ENCODE peak calls at places on chromosome 13, in eight cellular contexts. One of them, this sample, is unnamed. For H3K9me3 and H3K4me1, the result is how much of the 10 kb centered on the place peaks cover.

GRCh38 chr13:104008571-104009435 is 942.6 kb upstream of the SLC10A2 start:
- DNase-seq in endodermal cell: no peak
- DNase-seq in left ventricle myocardium inferior: no peak
- DNase-seq in tibial artery: no peak
- DNase-seq in heart right ventricle: no peak
- DNase-seq in ovary: no peak
- DNase-seq in sigmoid colon: no peak
- DNase-seq in uterus: no peak
- DNase-seq in this sample: no peak

GRCh38 chr13:96993660-96994029 is 631 bp downstream of the OXGR1 start:
- DNase-seq in left ventricle myocardium inferior: no peak
- DNase-seq in tibial artery: no peak
- DNase-seq in sigmoid colon: no peak
- DNase-seq in ovary: no peak
- DNase-seq in uterus: no peak
- DNase-seq in endodermal cell: no peak
- DNase-seq in heart right ventricle: no peak
- DNase-seq in this sample: no peak

GRCh38 chr13:25881946-25882574 is 169.8 kb downstream of the SHISA2 start:
- DNase-seq in tibial artery: no peak
- DNase-seq in heart right ventricle: no peak
- DNase-seq in sigmoid colon: no peak
- DNase-seq in uterus: no peak
- DNase-seq in left ventricle myocardium inferior: no peak
- DNase-seq in ovary: no peak
- DNase-seq in endodermal cell: peak
- DNase-seq in this sample: no peak

GRCh38 chr13:28353679-28354078 is 141.2 kb downstream of the FLT1 start:
- DNase-seq in left ventricle myocardium inferior: no peak
- DNase-seq in ovary: no peak
- DNase-seq in endodermal cell: no peak
- DNase-seq in heart right ventricle: no peak
- DNase-seq in uterus: no peak
- DNase-seq in tibial artery: no peak
- DNase-seq in sigmoid colon: no peak
- DNase-seq in this sample: no peak

GRCh38 chr13:30186644-30187431 is 120.5 kb downstream of the KATNAL1 start:
- DNase-seq in ovary: no peak
- DNase-seq in left ventricle myocardium inferior: no peak
- DNase-seq in heart right ventricle: no peak
- DNase-seq in tibial artery: no peak
- DNase-seq in sigmoid colon: no peak
- DNase-seq in uterus: no peak
- DNase-seq in endodermal cell: no peak
- DNase-seq in this sample: no peak

GRCh38 chr13:49098198-49098597 is 121.9 kb upstream of the MLNR start:
- DNase-seq in sigmoid colon: no peak
- DNase-seq in ovary: no peak
- DNase-seq in tibial artery: peak
- DNase-seq in heart right ventricle: peak
- DNase-seq in uterus: peak
- DNase-seq in left ventricle myocardium inferior: no peak
- DNase-seq in endodermal cell: no peak
- DNase-seq in this sample: no peak

GRCh38 chr13:100916943-100917342 is 242.3 kb upstream of the TMTC4 start:
- DNase-seq in tibial artery: no peak
- DNase-seq in ovary: no peak
- DNase-seq in sigmoid colon: no peak
- DNase-seq in heart right ventricle: no peak
- DNase-seq in left ventricle myocardium inferior: no peak
- DNase-seq in uterus: no peak
- DNase-seq in endodermal cell: no peak
- DNase-seq in this sample: no peak

GRCh38 chr13:113183450-113184129 is 24.9 kb downstream of the PCID2 start:
- DNase-seq in uterus: no peak
- DNase-seq in heart right ventricle: no peak
- DNase-seq in sigmoid colon: no peak
- DNase-seq in ovary: no peak
- DNase-seq in endodermal cell: no peak
- DNase-seq in left ventricle myocardium inferior: no peak
- DNase-seq in tibial artery: no peak
- DNase-seq in this sample: no peak

GRCh38 chr13:41905600-41906254 is 55.2 kb downstream of the VWA8 start:
- DNase-seq in heart right ventricle: no peak
- DNase-seq in ovary: no peak
- DNase-seq in sigmoid colon: no peak
- DNase-seq in endodermal cell: no peak
- DNase-seq in uterus: no peak
- DNase-seq in left ventricle myocardium inferior: no peak
- DNase-seq in tibial artery: no peak
- DNase-seq in this sample: no peak

GRCh38 chr13:80989241-80989640 is 648.3 kb upstream of the SPRY2 start:
- DNase-seq in sigmoid colon: no peak
- DNase-seq in heart right ventricle: no peak
- DNase-seq in endodermal cell: no peak
- DNase-seq in tibial artery: no peak
- DNase-seq in ovary: no peak
- DNase-seq in uterus: no peak
- DNase-seq in left ventricle myocardium inferior: no peak
- DNase-seq in this sample: no peak

DNA sequence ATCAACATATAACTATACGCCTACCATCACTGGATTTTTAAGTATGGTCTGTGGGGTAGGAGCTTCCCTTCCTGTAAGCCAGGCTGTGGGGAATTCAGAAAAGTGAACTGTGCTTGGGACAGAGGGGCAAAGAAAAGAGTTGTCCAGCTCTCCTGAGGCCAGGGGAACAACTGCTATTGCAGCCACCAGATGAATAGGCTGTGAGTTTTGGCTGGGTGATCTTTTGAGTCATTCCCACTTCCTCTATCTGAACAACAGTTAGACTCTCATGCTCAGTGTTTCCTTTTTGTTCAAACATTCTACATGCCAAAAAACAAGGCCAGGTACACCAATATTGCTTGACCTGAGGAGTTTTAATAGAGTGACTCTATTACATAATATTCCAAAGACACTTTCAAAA is 426.2 kb upstream of the DACH1 start:
- DNase-seq in ovary: no peak
- DNase-seq in uterus: no peak
- DNase-seq in tibial artery: no peak
- DNase-seq in heart right ventricle: no peak
- DNase-seq in sigmoid colon: no peak
- DNase-seq in endodermal cell: no peak
- DNase-seq in left ventricle myocardium inferior: no peak
- DNase-seq in this sample: no peak
- H3K27ac ChIP-seq in ovary: no peak
- H3K27ac ChIP-seq in uterus: no peak
- H3K27ac ChIP-seq in tibial artery: no peak
- H3K27ac ChIP-seq in heart right ventricle: no peak
- H3K27ac ChIP-seq in sigmoid colon: no peak
- H3K27ac ChIP-seq in endodermal cell: no peak
- H3K27ac ChIP-seq in left ventricle myocardium inferior: no peak
- H3K27ac ChIP-seq in this sample: no peak

GRCh38 chr13:95929430-95929829 is 123.8 kb downstream of the UGGT2 start:
- DNase-seq in tibial artery: no peak
- DNase-seq in ovary: no peak
- DNase-seq in endodermal cell: no peak
- DNase-seq in sigmoid colon: no peak
- DNase-seq in uterus: no peak
- DNase-seq in left ventricle myocardium inferior: no peak
- DNase-seq in heart right ventricle: no peak
- DNase-seq in this sample: no peak

GRCh38 chr13:95926231-95926630 is 127.0 kb downstream of the UGGT2 start:
- DNase-seq in heart right ventricle: no peak
- DNase-seq in endodermal cell: no peak
- DNase-seq in ovary: no peak
- DNase-seq in tibial artery: no peak
- DNase-seq in uterus: no peak
- DNase-seq in sigmoid colon: no peak
- DNase-seq in left ventricle myocardium inferior: no peak
- DNase-seq in this sample: no peak

DNA sequence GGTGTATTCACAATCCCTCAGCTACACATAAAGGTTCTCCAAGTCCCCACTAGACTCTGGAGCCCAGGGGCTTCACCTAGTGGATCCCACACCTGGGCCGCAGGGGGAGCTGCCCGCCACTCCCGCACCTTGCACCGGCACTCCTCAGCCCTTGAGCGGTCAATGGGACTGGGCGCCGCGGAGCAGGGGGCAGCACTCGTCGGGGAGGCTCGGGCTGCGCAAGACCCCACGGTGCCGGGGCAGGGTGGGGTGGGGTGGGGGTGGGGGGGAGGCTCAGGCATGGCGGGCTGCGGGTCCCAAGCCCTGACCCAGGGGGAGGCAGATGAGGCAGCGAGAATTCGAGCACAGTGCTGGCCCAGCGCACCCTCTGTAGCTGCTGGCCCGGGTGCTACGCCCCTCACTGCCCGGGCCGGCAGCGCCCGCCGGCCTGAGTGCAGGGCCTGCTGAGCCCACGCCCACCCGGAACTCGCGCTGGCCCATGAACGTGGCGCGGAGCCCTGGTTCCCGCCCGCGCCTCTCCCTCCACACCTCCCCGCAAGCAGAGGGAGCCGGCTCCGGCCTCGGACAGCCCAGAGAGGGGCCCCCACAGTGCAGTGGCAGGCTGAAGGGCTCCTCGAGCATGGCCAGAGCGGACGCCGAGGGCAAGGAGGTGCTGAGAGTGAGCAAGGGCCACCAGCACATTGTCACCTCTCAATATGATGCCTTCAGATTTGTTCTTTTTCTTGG is 121.7 kb downstream of the UGGT2 start:
- DNase-seq in sigmoid colon: no peak
- DNase-seq in tibial artery: no peak
- DNase-seq in heart right ventricle: no peak
- DNase-seq in endodermal cell: no peak
- DNase-seq in left ventricle myocardium inferior: no peak
- DNase-seq in ovary: no peak
- DNase-seq in uterus: no peak
- DNase-seq in this sample: no peak
- H3K9me3 ChIP-seq in sigmoid colon: under half
- H3K9me3 ChIP-seq in tibial artery: under half
- H3K9me3 ChIP-seq in heart right ventricle: under half
- H3K9me3 ChIP-seq in endodermal cell: half or more
- H3K9me3 ChIP-seq in left ventricle myocardium inferior: half or more
- H3K9me3 ChIP-seq in ovary: under half
- H3K9me3 ChIP-seq in uterus: under half
- H3K9me3 ChIP-seq in this sample: under half

GRCh38 chr13:51727634-51728274 is 76.2 kb downstream of the DHRS12 start:
- DNase-seq in ovary: no peak
- DNase-seq in heart right ventricle: no peak
- DNase-seq in endodermal cell: no peak
- DNase-seq in tibial artery: no peak
- DNase-seq in uterus: no peak
- DNase-seq in left ventricle myocardium inferior: no peak
- DNase-seq in sigmoid colon: no peak
- DNase-seq in this sample: no peak
- H3K4me1 ChIP-seq in ovary: under half
- H3K4me1 ChIP-seq in heart right ventricle: half or more
- H3K4me1 ChIP-seq in endodermal cell: under half
- H3K4me1 ChIP-seq in tibial artery: under half
- H3K4me1 ChIP-seq in uterus: under half
- H3K4me1 ChIP-seq in left ventricle myocardium inferior: half or more
- H3K4me1 ChIP-seq in sigmoid colon: under half
- H3K4me1 ChIP-seq in this sample: under half

GRCh38 chr13:72217142-72217541 is 350.1 kb upstream of the DACH1 start:
- DNase-seq in ovary: no peak
- DNase-seq in sigmoid colon: no peak
- DNase-seq in heart right ventricle: no peak
- DNase-seq in left ventricle myocardium inferior: no peak
- DNase-seq in tibial artery: no peak
- DNase-seq in uterus: no peak
- DNase-seq in endodermal cell: no peak
- DNase-seq in this sample: no peak
- H3K27ac ChIP-seq in ovary: no peak
- H3K27ac ChIP-seq in sigmoid colon: no peak
- H3K27ac ChIP-seq in heart right ventricle: no peak
- H3K27ac ChIP-seq in left ventricle myocardium inferior: no peak
- H3K27ac ChIP-seq in tibial artery: no peak
- H3K27ac ChIP-seq in uterus: no peak
- H3K27ac ChIP-seq in endodermal cell: no peak
- H3K27ac ChIP-seq in this sample: no peak

DNA sequence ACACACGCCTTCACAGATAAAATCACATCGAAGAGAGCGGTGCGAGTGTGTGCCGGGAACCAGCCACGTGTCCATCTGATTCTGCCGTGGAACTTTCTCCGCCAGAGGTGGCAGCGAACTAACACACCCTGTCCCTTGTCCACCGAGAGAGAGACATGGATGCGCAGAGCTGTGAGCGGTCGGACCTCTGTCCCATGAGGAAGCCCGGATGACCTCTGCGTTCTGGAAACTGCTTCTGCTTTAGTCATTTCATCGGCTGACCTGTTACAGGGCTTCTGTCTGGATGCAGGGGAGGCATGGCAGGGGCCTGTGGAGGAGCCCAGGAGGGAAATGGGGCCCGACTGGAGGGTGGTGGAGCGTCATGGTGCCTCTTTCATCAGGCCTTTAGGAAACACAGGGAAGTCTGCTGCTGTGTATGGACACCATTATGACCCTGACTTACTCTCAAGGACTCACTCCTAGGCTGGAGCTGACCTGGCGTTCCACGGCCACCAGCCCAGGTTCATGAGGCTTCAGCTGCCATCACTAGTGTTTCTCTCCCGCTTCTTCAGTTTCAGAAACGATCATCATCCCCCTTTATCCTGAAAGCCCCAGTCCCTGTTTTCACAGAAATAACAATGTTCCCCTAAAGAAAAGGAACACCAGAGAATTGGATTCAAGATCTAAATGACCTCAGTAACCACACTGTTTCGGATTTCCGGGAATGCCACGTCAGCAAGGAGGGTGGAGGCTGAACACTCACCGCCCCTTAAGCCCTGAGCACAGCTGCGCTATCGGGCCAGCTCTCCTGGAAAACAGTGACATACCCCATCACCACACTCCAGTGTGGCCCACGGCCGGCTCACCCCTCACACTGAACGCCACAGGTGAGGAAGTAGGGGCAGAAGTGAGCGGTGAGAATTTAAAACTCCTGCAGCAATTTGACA is 67.5 kb downstream of the SOX1 start:
- DNase-seq in endodermal cell: peak
- DNase-seq in heart right ventricle: no peak
- DNase-seq in ovary: no peak
- DNase-seq in left ventricle myocardium inferior: no peak
- DNase-seq in tibial artery: peak
- DNase-seq in sigmoid colon: no peak
- DNase-seq in uterus: no peak
- DNase-seq in this sample: no peak
- H3K9me3 ChIP-seq in endodermal cell: under half
- H3K9me3 ChIP-seq in heart right ventricle: under half
- H3K9me3 ChIP-seq in ovary: under half
- H3K9me3 ChIP-seq in left ventricle myocardium inferior: under half
- H3K9me3 ChIP-seq in tibial artery: under half
- H3K9me3 ChIP-seq in sigmoid colon: under half
- H3K9me3 ChIP-seq in uterus: under half
- H3K9me3 ChIP-seq in this sample: under half

This sample was measured in Peyer's patch.